ENCODE peak calls at places on chromosomes 2 and 18, in seven cellular contexts. W is brain microvascular endothelial cell; B is cardiac muscle cell; G is CD8-positive, alpha-beta T cell; O is bronchial epithelial cell; T is lower lobe of right lung; D is hepatocyte. X is an unnamed sample.

GRCh38 chr2:176454893-176455810 is 185.9 kb downstream of the MTX2 start:
- DNase-seq in D (peak; percentile 89), T (peak; percentile 78), W (peak; percentile 82), B (peak; percentile 83), O (peak; percentile 58), G (peak; percentile 78), X (peak; percentile 76)

GRCh38 chr18:69628774-69629359 is 228.2 kb downstream of the DOK6 start:
- DNase-seq in G (no peak), B (no peak), O (no peak), T (no peak), D (no peak), W (no peak), X (no peak)

GRCh38 chr2:23377772-23378171 is 7.2 kb upstream of the KLHL29 start:
- DNase-seq in T (no peak), W (no peak), G (no peak), B (no peak), D (no peak), O (peak; percentile 71), X (no peak)

GRCh38 chr18:62485684-62486083 is 37.1 kb upstream of the ZCCHC2 start:
- DNase-seq in B (no peak), O (peak; percentile 98), W (peak; percentile 85), T (no peak), D (peak; percentile 72), G (no peak), X (no peak)

GRCh38 chr2:197092431-197092830 is 165.9 kb upstream of the PGAP1 start:
- DNase-seq in T (no peak), B (no peak), G (no peak), O (no peak), D (peak; percentile 45), W (peak; percentile 25), X (peak; percentile 45)

GRCh38 chr2:102667072-102667471 is 47.7 kb downstream of the SLC9A2 start:
- DNase-seq in O (peak; percentile 60), W (peak; percentile 4), D (no peak), T (no peak), B (no peak), G (no peak), X (no peak)

GRCh38 chr2:119111115-119111975 is 47.2 kb downstream of the C1QL2 start:
- DNase-seq in O (peak; percentile 69), W (no peak), G (no peak), D (peak; percentile 77), T (no peak), B (no peak), X (no peak)

GRCh38 chr18:76412010-76412817 is 82.8 kb downstream of the ZNF516 start:
- DNase-seq in G (no peak), W (peak; percentile 12), D (no peak), O (no peak), B (no peak), T (no peak), X (no peak)

GRCh38 chr2:215372968-215373649 is 61.2 kb downstream of the ATIC start:
- DNase-seq in O (no peak), B (no peak), T (no peak), D (no peak), W (no peak), G (no peak), X (no peak)

GRCh38 chr2:39408351-39409136 is 28.5 kb downstream of the MAP4K3 start:
- DNase-seq in D (no peak), B (no peak), W (no peak), O (no peak), T (no peak), G (no peak), X (no peak)

GRCh38 chr2:175049671-175050070 is 44.5 kb upstream of the CHN1 start:
- DNase-seq in O (peak; percentile 19), G (no peak), T (no peak), W (no peak), D (no peak), B (no peak), X (no peak)

GRCh38 chr18:11990541-11990940 is 9.2 kb downstream of the IMPA2 start:
- DNase-seq in O (no peak), T (no peak), G (no peak), D (no peak), W (no peak), B (no peak), X (no peak)

GRCh38 chr2:37688771-37689468 is 17.5 kb upstream of the CDC42EP3 start:
- DNase-seq in B (peak; percentile 19), T (no peak), O (peak; percentile 89), W (peak; percentile 85), G (no peak), D (peak; percentile 47), X (peak; percentile 27)

GRCh38 chr2:37552339-37552738 is 119.1 kb downstream of the CDC42EP3 start:
- DNase-seq in T (no peak), W (no peak), B (no peak), G (no peak), D (no peak), O (peak; percentile 72), X (no peak)

GRCh38 chr2:220811952-220812570 is 760.0 kb downstream of the EPHA4 start:
- DNase-seq in W (peak; percentile 32), O (peak; percentile 81), D (no peak), B (no peak), G (no peak), T (no peak), X (no peak)

GRCh38 chr2:99485824-99486223 is 4.0 kb downstream of the REV1 start:
- DNase-seq in W (no peak), O (no peak), B (no peak), T (no peak), D (no peak), G (no peak), X (no peak)

GRCh38 chr18:50753311-50753710 is 66.5 kb downstream of the MRO start:
- DNase-seq in D (no peak), O (no peak), W (no peak), G (no peak), T (no peak), B (no peak), X (no peak)

GRCh38 chr18:48982269-48982668 is 31.5 kb upstream of the SMAD7 start:
- DNase-seq in O (no peak), G (no peak), B (no peak), W (no peak), D (no peak), T (no peak), X (no peak)

GRCh38 chr18:9872823-9873222 is 12.9 kb upstream of the TXNDC2 start:
- DNase-seq in O (no peak), G (no peak), W (no peak), T (no peak), D (no peak), B (no peak), X (no peak)

GRCh38 chr2:172374318-172375240 is 52.8 kb upstream of the ITGA6 start:
- DNase-seq in W (no peak), T (no peak), O (no peak), B (no peak), G (no peak), D (no peak), X (no peak)

GRCh38 chr2:12928197-12928596 is 211.5 kb downstream of the TRIB2 start:
- DNase-seq in B (no peak), O (peak; percentile 77), T (no peak), W (peak; percentile 81), G (no peak), D (peak; percentile 8), X (peak; percentile 43)

GRCh38 chr2:147829106-147829505 is 15.7 kb upstream of the ACVR2A start:
- DNase-seq in D (peak; percentile 24), T (no peak), B (no peak), G (no peak), O (peak; percentile 79), W (peak; percentile 72), X (no peak)

GRCh38 chr2:84846732-84847131 is 34.2 kb downstream of the TRABD2A start:
- DNase-seq in T (no peak), W (no peak), D (no peak), G (no peak), O (no peak), B (no peak), X (no peak)

GRCh38 chr2:173990970-173991819 is 26.0 kb upstream of the SP3 start:
- DNase-seq in B (no peak), G (no peak), D (peak; percentile 67), T (no peak), W (no peak), O (peak; percentile 37), X (peak; percentile 28)

GRCh38 chr18:3983351-3983969 is 471.6 kb downstream of the DLGAP1 start:
- DNase-seq in G (no peak), D (no peak), T (no peak), B (no peak), W (peak; percentile 27), O (peak; percentile 98), X (no peak)

GRCh38 chr18:3610818-3611217 is 160.8 kb downstream of the TGIF1 start:
- DNase-seq in G (no peak), O (peak; percentile 48), T (no peak), D (no peak), W (no peak), B (no peak), X (no peak)

GRCh38 chr2:168612719-168613118 is 156.6 kb downstream of the CERS6 start:
- DNase-seq in G (no peak), O (peak; percentile 12), D (no peak), T (no peak), B (no peak), W (no peak), X (no peak)

GRCh38 chr2:241540766-241541561 is 17.6 kb upstream of the BOK start:
- DNase-seq in G (peak; percentile 17), B (peak; percentile 44), W (peak; percentile 22), D (peak; percentile 73), T (peak; percentile 80), O (peak; percentile 49), X (peak; percentile 82)
- TF ChIP-seq CTCF in G (no peak), B (no peak), W (no peak), D (no peak), T (no peak), O (no peak), X (no peak)

DNA sequence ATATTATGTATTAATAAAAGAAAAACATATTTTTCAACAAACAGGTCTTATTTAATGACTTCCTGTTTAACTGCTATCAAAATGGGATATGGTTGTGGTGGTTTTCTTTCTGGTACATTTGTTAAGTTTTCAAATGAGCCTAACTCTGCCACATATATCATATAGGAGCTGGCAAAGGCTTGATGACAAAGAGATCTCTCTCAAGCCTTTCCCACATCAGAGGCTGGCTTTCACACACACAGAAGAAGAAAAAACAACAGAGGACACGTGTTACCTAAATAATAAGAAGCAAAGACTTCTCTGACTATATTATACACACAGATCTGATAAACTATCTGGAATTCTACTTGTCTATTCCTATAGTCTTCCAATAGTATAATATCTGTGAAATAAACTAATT is 46.1 kb downstream of the CFAP36 start:
- DNase-seq in O (no peak), D (no peak), B (no peak), T (no peak), G (no peak), W (no peak), X (no peak)
- TF ChIP-seq CTCF in O (no peak), D (no peak), B (no peak), T (no peak), G (no peak), W (no peak), X (no peak)

DNA sequence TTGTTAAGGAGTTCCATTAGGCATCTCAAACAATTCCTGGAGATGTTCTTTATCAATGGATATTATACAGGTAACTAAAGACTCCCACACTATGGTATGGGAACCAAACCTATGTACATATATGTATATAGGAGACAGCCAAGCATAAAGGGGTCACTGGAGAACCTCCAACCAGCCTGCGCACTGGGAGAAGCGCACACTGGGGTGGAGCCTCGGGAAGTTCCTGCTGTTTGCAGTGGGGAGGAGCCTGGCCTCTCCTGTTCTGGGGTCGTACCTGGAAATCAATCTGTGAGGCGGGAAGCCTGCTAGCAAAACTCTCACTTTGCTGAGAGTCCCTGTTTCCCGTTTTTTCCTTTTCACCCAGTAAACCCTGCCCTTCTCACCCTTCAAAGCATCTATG is 83.1 kb upstream of the CREB1 start:
- DNase-seq in D (no peak), W (no peak), B (no peak), T (no peak), O (no peak), G (no peak), X (no peak)
- TF ChIP-seq CTCF in D (no peak), W (no peak), B (no peak), T (no peak), O (no peak), G (no peak), X (no peak)

GRCh38 chr2:136874258-136874657 is 108.9 kb downstream of the THSD7B start:
- DNase-seq in T (no peak), D (peak; percentile 36), W (peak; percentile 38), O (no peak), G (no peak), B (peak; percentile 42), X (no peak)
- TF ChIP-seq CTCF in T (peak; percentile 28), D (peak; percentile 46), W (peak; percentile 46), O (peak; percentile 3), G (no peak), B (no peak), X (peak; percentile 30)